ENCODE peak calls at places on chromosome 12, in seven cellular contexts. O is activated T-cell treated with anti-CD3 and anti-CD28 coated beads, Interleukin-2, amount 50 U/mL, for 72 hours; C is HT1080; L is activated CD4-positive, alpha-beta T cell treated with anti-CD3 and anti-CD28 coated beads, Interleukin-2, amount 50 U/mL, for 1 hour; F is astrocyte of the spinal cord; Q is CD8-positive, alpha-beta memory T cell; Y is effector memory CD4-positive, alpha-beta T cell. T is an unnamed sample.

GRCh38 chr12:131682511-131682895 is 28.4 kb upstream of the SFSWAP start:
- DNase-seq in O (peak; percentile 52), C (no peak), L (no peak), Q (no peak), Y (peak; percentile 24), F (no peak), T (peak; percentile 18)

GRCh38 chr12:49867580-49868341 is 24.9 kb upstream of the BCDIN3D start:
- DNase-seq in L (no peak), Q (no peak), C (no peak), O (no peak), Y (no peak), F (no peak), T (no peak)

GRCh38 chr12:49868952-49869815 is 26.3 kb upstream of the BCDIN3D start:
- DNase-seq in C (peak; percentile 68), Y (no peak), Q (no peak), L (no peak), F (peak; percentile 82), O (no peak), T (no peak)

GRCh38 chr12:27293463-27293862 is 39.2 kb upstream of the BMAL2 start:
- DNase-seq in Y (no peak), C (no peak), O (no peak), F (peak; percentile 75), L (no peak), Q (no peak), T (no peak)

GRCh38 chr12:27014859-27015729 is 910 bp upstream of the TM7SF3 start:
- DNase-seq in F (no peak), Q (no peak), L (peak; percentile 7), O (no peak), C (no peak), Y (peak; percentile 9), T (no peak)

GRCh38 chr12:60072911-60073310 is 477.1 kb downstream of the SLC16A7 start:
- DNase-seq in L (no peak), F (peak; percentile 54), Y (no peak), Q (no peak), C (peak; percentile 62), O (no peak), T (no peak)

GRCh38 chr12:27515671-27516070 is 8.3 kb upstream of the PPFIBP1 start:
- DNase-seq in C (no peak), O (no peak), L (no peak), Y (no peak), F (no peak), Q (no peak), T (no peak)

GRCh38 chr12:100163416-100164152 is 20.9 kb upstream of the BLTP3B start:
- DNase-seq in C (peak; percentile 73), Y (peak; percentile 19), Q (peak; percentile 51), F (peak; percentile 35), O (peak; percentile 70), L (peak; percentile 65), T (peak; percentile 51)

GRCh38 chr12:105983622-105984325 is 155.0 kb downstream of the NUAK1 start:
- DNase-seq in O (no peak), C (peak; percentile 63), Y (no peak), L (no peak), F (peak; percentile 90), Q (no peak), T (no peak)

GRCh38 chr12:56029166-56029519 is 8.3 kb downstream of the IKZF4 start:
- DNase-seq in Y (no peak), F (peak; percentile 9), C (peak; percentile 48), L (no peak), Q (no peak), O (no peak), T (no peak)

GRCh38 chr12:104340917-104341611 is 37.5 kb downstream of the EID3 start:
- DNase-seq in F (no peak), Q (no peak), O (no peak), Y (no peak), C (no peak), L (no peak), T (no peak)

GRCh38 chr12:70197362-70197744 is 45.9 kb upstream of the CNOT2 start:
- DNase-seq in O (no peak), Q (no peak), F (no peak), C (no peak), Y (no peak), L (no peak), T (no peak)

GRCh38 chr12:112175361-112176155 is 50.2 kb downstream of the TRAFD1 start:
- DNase-seq in Q (no peak), F (no peak), L (no peak), Y (no peak), C (no peak), O (no peak), T (no peak)

GRCh38 chr12:131844656-131845055 is 16.5 kb downstream of the MMP17 start:
- DNase-seq in O (no peak), Y (no peak), C (no peak), L (no peak), F (no peak), Q (no peak), T (no peak)

GRCh38 chr12:49131973-49132461 is 822 bp upstream of the TUBA1B start:
- DNase-seq in Y (no peak), O (no peak), F (peak; percentile 52), C (peak; percentile 38), Q (no peak), L (no peak), T (no peak)

T was measured in T-helper 9 cell.